ENCODE peak calls at places on chromosomes 13 and 19, in nine cellular contexts. Q is GM23248, B is HTR-8/SVneo, O is neural progenitor cell, D is ovary, V is foreskin fibroblast, Y is WTC11, K is naive B cell, A is H1. C is an unnamed sample.

GRCh38 chr19:30968210-30968609 is 381.0 kb downstream of the TSHZ3 start:
- DNase-seq in Q (peak), B (no peak), O (peak), D (no peak), V (no peak), Y (peak), K (no peak), A (no peak), C (no peak)

GRCh38 chr19:6660930-6661329 is 9.0 kb downstream of the TNFSF14 start:
- DNase-seq in Q (no peak), B (no peak), O (peak), D (peak), V (no peak), Y (peak), K (no peak), A (no peak), C (no peak)

GRCh38 chr13:106348032-106348431 is 187.4 kb downstream of the EFNB2 start:
- DNase-seq in Q (peak), B (peak), O (peak), D (no peak), V (peak), Y (no peak), K (no peak), A (no peak), C (no peak)

GRCh38 chr19:47124937-47125668 is 5.5 kb upstream of the SAE1 start:
- DNase-seq in Q (peak), B (peak), O (peak), D (no peak), V (peak), Y (no peak), K (peak), A (no peak), C (no peak)

GRCh38 chr19:2607712-2608601 is 94.5 kb downstream of the GNG7 start:
- DNase-seq in Q (no peak), B (no peak), O (no peak), D (no peak), V (no peak), Y (no peak), K (no peak), A (no peak), C (peak)

GRCh38 chr13:102610296-102610895 is 13.6 kb downstream of the TPP2 start:
- DNase-seq in Q (no peak), B (no peak), O (no peak), D (no peak), V (no peak), Y (no peak), K (no peak), A (no peak), C (no peak)

GRCh38 chr13:63305641-63306133 is 1890.0 kb upstream of the PCDH20 start:
- DNase-seq in Q (no peak), B (no peak), O (no peak), D (no peak), V (no peak), Y (peak), K (no peak), A (no peak), C (no peak)

GRCh38 chr13:113411216-113412023 is 41.9 kb downstream of the ADPRHL1 start:
- DNase-seq in Q (peak), B (peak), O (peak), D (no peak), V (peak), Y (no peak), K (no peak), A (no peak), C (peak)

GRCh38 chr19:6766357-6767080 is 716 bp downstream of the SH2D3A start:
- DNase-seq in Q (no peak), B (no peak), O (no peak), D (no peak), V (no peak), Y (no peak), K (no peak), A (no peak), C (no peak)

GRCh38 chr13:108270442-108270841 is 924 bp downstream of the TNFSF13B start:
- DNase-seq in Q (peak), B (no peak), O (no peak), D (no peak), V (no peak), Y (no peak), K (no peak), A (no peak), C (no peak)

GRCh38 chr13:30681489-30682242 is 53.7 kb upstream of the ALOX5AP start:
- DNase-seq in Q (peak), B (no peak), O (no peak), D (no peak), V (peak), Y (no peak), K (no peak), A (no peak), C (no peak)

GRCh38 chr19:45693168-45693788 is 812 bp downstream of the QPCTL start:
- DNase-seq in Q (peak), B (peak), O (peak), D (peak), V (peak), Y (peak), K (peak), A (no peak), C (peak)

GRCh38 chr19:49210108-49210900 is 52.7 kb downstream of the TRPM4 start:
- DNase-seq in Q (peak), B (no peak), O (peak), D (peak), V (no peak), Y (peak), K (peak), A (peak), C (peak)

GRCh38 chr13:31629085-31629785 is 110.1 kb upstream of the RXFP2 start:
- DNase-seq in Q (peak), B (no peak), O (no peak), D (no peak), V (peak), Y (no peak), K (no peak), A (no peak), C (no peak)

GRCh38 chr19:46766569-46767317 is 20.5 kb upstream of the STRN4 start:
- DNase-seq in Q (peak), B (no peak), O (peak), D (no peak), V (no peak), Y (peak), K (peak), A (no peak), C (no peak)

GRCh38 chr13:84823528-84823927 is 941.3 kb upstream of the SLITRK1 start:
- DNase-seq in Q (no peak), B (no peak), O (no peak), D (no peak), V (no peak), Y (no peak), K (no peak), A (no peak), C (no peak)

GRCh38 chr13:63696055-63696454 is 2280.4 kb upstream of the PCDH20 start:
- DNase-seq in Q (no peak), B (peak), O (no peak), D (no peak), V (peak), Y (no peak), K (no peak), A (no peak), C (no peak)

GRCh38 chr13:98824376-98825160 is 72.1 kb upstream of the SLC15A1 start:
- DNase-seq in Q (peak), B (no peak), O (no peak), D (no peak), V (no peak), Y (no peak), K (no peak), A (no peak), C (no peak)

GRCh38 chr13:52782486-52783448 is 43.1 kb upstream of the CNMD start:
- DNase-seq in Q (no peak), B (no peak), O (no peak), D (no peak), V (no peak), Y (no peak), K (no peak), A (no peak), C (no peak)

GRCh38 chr13:40483601-40484000 is 182.8 kb downstream of the FOXO1 start:
- DNase-seq in Q (no peak), B (no peak), O (no peak), D (no peak), V (no peak), Y (no peak), K (no peak), A (no peak), C (no peak)

GRCh38 chr19:10043286-10043927 is 30.1 kb downstream of the RDH8 start:
- DNase-seq in Q (peak), B (no peak), O (peak), D (no peak), V (no peak), Y (no peak), K (peak), A (no peak), C (no peak)

GRCh38 chr19:49533551-49534488 is 6.0 kb downstream of the RCN3 start:
- DNase-seq in Q (peak), B (no peak), O (peak), D (peak), V (peak), Y (peak), K (peak), A (no peak), C (peak)

GRCh38 chr13:39341238-39341637 is 261.8 kb downstream of the LHFPL6 start:
- DNase-seq in Q (no peak), B (no peak), O (no peak), D (no peak), V (no peak), Y (no peak), K (no peak), A (no peak), C (no peak)

GRCh38 chr19:4501005-4501591 is 17.2 kb downstream of the PLIN4 start:
- DNase-seq in Q (no peak), B (no peak), O (no peak), D (no peak), V (no peak), Y (no peak), K (no peak), A (no peak), C (no peak)

GRCh38 chr19:51830263-51830662 is 35.3 kb downstream of the FPR3 start:
- DNase-seq in Q (peak), B (no peak), O (no peak), D (no peak), V (no peak), Y (no peak), K (no peak), A (no peak), C (no peak)

GRCh38 chr13:102003848-102004570 is 397.8 kb downstream of the FGF14 start:
- DNase-seq in Q (peak), B (no peak), O (no peak), D (no peak), V (no peak), Y (no peak), K (no peak), A (no peak), C (no peak)

GRCh38 chr19:14091885-14092462 is 1.4 kb upstream of the SAMD1 start:
- DNase-seq in Q (peak), B (no peak), O (peak), D (peak), V (no peak), Y (peak), K (no peak), A (no peak), C (no peak)

GRCh38 chr13:100323937-100324336 is 235.0 kb downstream of the PCCA start:
- DNase-seq in Q (no peak), B (no peak), O (no peak), D (no peak), V (no peak), Y (no peak), K (no peak), A (no peak), C (no peak)

GRCh38 chr13:44221657-44222056 is 152.0 kb upstream of the SERP2 start:
- DNase-seq in Q (no peak), B (no peak), O (no peak), D (no peak), V (no peak), Y (no peak), K (no peak), A (no peak), C (no peak)

GRCh38 chr13:26656919-26657318 is 99.4 kb downstream of the WASF3 start:
- DNase-seq in Q (peak), B (peak), O (peak), D (no peak), V (peak), Y (no peak), K (no peak), A (no peak), C (no peak)

GRCh38 chr13:95630593-95630992 is 13.9 kb downstream of the DZIP1 start:
- DNase-seq in Q (no peak), B (no peak), O (no peak), D (no peak), V (no peak), Y (no peak), K (no peak), A (no peak), C (no peak)

GRCh38 chr19:13099073-13099999 is 3.3 kb downstream of the LYL1 start:
- DNase-seq in Q (no peak), B (no peak), O (peak), D (peak), V (peak), Y (peak), K (peak), A (no peak), C (peak)

GRCh38 chr13:48578516-48579166 is 45.8 kb upstream of the RCBTB2 start:
- DNase-seq in Q (no peak), B (no peak), O (no peak), D (no peak), V (no peak), Y (no peak), K (no peak), A (no peak), C (no peak)

GRCh38 chr13:46170268-46170667 is 11.7 kb downstream of the LCP1 start:
- DNase-seq in Q (no peak), B (no peak), O (no peak), D (no peak), V (no peak), Y (no peak), K (no peak), A (peak), C (peak)

GRCh38 chr13:107563099-107563925 is 652.0 kb downstream of the LIG4 start:
- DNase-seq in Q (no peak), B (no peak), O (peak), D (no peak), V (no peak), Y (no peak), K (no peak), A (no peak), C (no peak)

GRCh38 chr13:112876305-112877000 is 92.6 kb upstream of the MCF2L start:
- DNase-seq in Q (no peak), B (no peak), O (no peak), D (no peak), V (no peak), Y (no peak), K (no peak), A (no peak), C (peak)

GRCh38 chr13:97945342-97945741 is 8.1 kb upstream of the IPO5 start:
- DNase-seq in Q (peak), B (no peak), O (no peak), D (no peak), V (no peak), Y (no peak), K (no peak), A (no peak), C (no peak)

GRCh38 chr13:113726961-113727411 is 32.0 kb upstream of the TMEM255B start:
- DNase-seq in Q (peak), B (no peak), O (no peak), D (no peak), V (no peak), Y (no peak), K (no peak), A (no peak), C (peak)

C was measured in pancreas.